ENCODE peak calls at places on chromosomes 5 and 9, in four cellular contexts. R is brain microvascular endothelial cell; V is CD4-positive, CD25-positive, alpha-beta regulatory T cell; N is ovary. U is an unnamed sample.

GRCh38 chr9:115923903-115924668 is 229.5 kb upstream of the PAPPA start:
- DNase-seq in R (peak; percentile 96), V (no peak), N (no peak), U (no peak)

GRCh38 chr5:82595083-82595482 is 316.9 kb upstream of the RPS23 start:
- DNase-seq in R (no peak), V (no peak), N (no peak), U (no peak)

GRCh38 chr5:5042786-5043185 is 97.3 kb upstream of the ADAMTS16 start:
- DNase-seq in R (no peak), V (no peak), N (no peak), U (no peak)

GRCh38 chr5:14144586-14145355 is 1.6 kb downstream of the TRIO start:
- DNase-seq in R (peak; percentile 74), V (peak; percentile 53), N (peak; percentile 64), U (peak; percentile 82)

GRCh38 chr5:157750320-157750719 is 6.8 kb downstream of the LSM11 start:
- DNase-seq in R (peak; percentile 52), V (no peak), N (no peak), U (no peak)

GRCh38 chr5:156481741-156482140 is 154.8 kb downstream of the SGCD start:
- DNase-seq in R (no peak), V (no peak), N (no peak), U (no peak)

GRCh38 chr5:149273950-149274349 is 2.3 kb downstream of the AFAP1L1 start:
- DNase-seq in R (no peak), V (no peak), N (no peak), U (no peak)

GRCh38 chr5:140165101-140165920 is 9.7 kb upstream of the CYSTM1 start:
- DNase-seq in R (no peak), V (no peak), N (no peak), U (no peak)

GRCh38 chr9:5671711-5672353 is 42.9 kb downstream of the RIC1 start:
- DNase-seq in R (no peak), V (peak; percentile 73), N (no peak), U (no peak)

GRCh38 chr9:75071530-75072122 is 16.3 kb downstream of the NMRK1 start:
- DNase-seq in R (no peak), V (peak; percentile 62), N (no peak), U (peak; percentile 25)

GRCh38 chr5:73450672-73451217 is 2.2 kb upstream of the FOXD1 start:
- DNase-seq in R (no peak), V (no peak), N (no peak), U (no peak)

GRCh38 chr5:126490167-126490937 is 67.1 kb downstream of the GRAMD2B start:
- DNase-seq in R (no peak), V (peak; percentile 8), N (peak; percentile 50), U (no peak)

GRCh38 chr9:99030082-99030481 is 74.8 kb upstream of the TGFBR1 start:
- DNase-seq in R (peak; percentile 95), V (no peak), N (no peak), U (no peak)

GRCh38 chr5:174119386-174119785 is 73.9 kb downstream of the NSG2 start:
- DNase-seq in R (no peak), V (no peak), N (no peak), U (no peak)

GRCh38 chr9:109941771-109942170 is 161.8 kb downstream of the PALM2AKAP2 start:
- DNase-seq in R (no peak), V (no peak), N (no peak), U (no peak)

GRCh38 chr9:4491621-4491975 is 1.3 kb downstream of the SLC1A1 start:
- DNase-seq in R (no peak), V (no peak), N (no peak), U (no peak)

GRCh38 chr9:126398403-126399058 is 71.9 kb downstream of the MVB12B start:
- DNase-seq in R (peak; percentile 51), V (peak; percentile 60), N (peak; percentile 80), U (peak; percentile 64)

GRCh38 chr9:36862206-36863145 is 171.6 kb downstream of the PAX5 start:
- DNase-seq in R (peak; percentile 42), V (no peak), N (peak; percentile 28), U (no peak)

GRCh38 chr9:69867081-69867814 is 46.6 kb downstream of the CFAP95 start:
- DNase-seq in R (no peak), V (no peak), N (no peak), U (no peak)

GRCh38 chr5:175235251-175235963 is 208.6 kb downstream of the DRD1 start:
- DNase-seq in R (no peak), V (no peak), N (no peak), U (no peak)

GRCh38 chr5:24606974-24607373 is 37.8 kb downstream of the CDH10 start:
- DNase-seq in R (no peak), V (no peak), N (no peak), U (no peak)

GRCh38 chr9:79572032-79572890 is 496 bp downstream of the TLE4 start:
- DNase-seq in R (peak; percentile 36), V (peak; percentile 37), N (peak; percentile 40), U (peak; percentile 69)

GRCh38 chr9:88458716-88459115 is 70.5 kb downstream of the SPIN1 start:
- DNase-seq in R (no peak), V (no peak), N (no peak), U (no peak)

GRCh38 chr9:14238518-14238917 is 75.4 kb downstream of the NFIB start:
- DNase-seq in R (peak; percentile 64), V (no peak), N (no peak), U (no peak)

GRCh38 chr5:96597441-96598020 is 64.6 kb upstream of the CAST start:
- DNase-seq in R (peak; percentile 42), V (no peak), N (no peak), U (no peak)

GRCh38 chr5:10836991-10837390 is 76.0 kb upstream of the DAP start:
- DNase-seq in R (peak; percentile 91), V (no peak), N (no peak), U (no peak)

GRCh38 chr9:126956929-126957686 is 42.5 kb downstream of the RALGPS1 start:
- DNase-seq in R (peak; percentile 33), V (no peak), N (no peak), U (no peak)

GRCh38 chr9:137310190-137311052 is 8.3 kb upstream of the NRARP start:
- DNase-seq in R (no peak), V (no peak), N (no peak), U (peak; percentile 7)

GRCh38 chr5:40679998-40680681 is 425 bp downstream of the PTGER4 start:
- DNase-seq in R (no peak), V (no peak), N (no peak), U (peak; percentile 28)

GRCh38 chr5:40679071-40679997 is at the start of gene PTGER4:
- DNase-seq in R (peak; percentile 84), V (peak; percentile 94), N (peak; percentile 80), U (peak; percentile 76)

GRCh38 chr5:40677456-40677855 is 2.3 kb upstream of the PTGER4 start:
- DNase-seq in R (no peak), V (no peak), N (no peak), U (no peak)

GRCh38 chr5:40676643-40677333 is 2.9 kb upstream of the PTGER4 start:
- DNase-seq in R (peak; percentile 82), V (no peak), N (no peak), U (no peak)

GRCh38 chr5:40678021-40678939 is 1.4 kb upstream of the PTGER4 start:
- DNase-seq in R (no peak), V (peak; percentile 28), N (no peak), U (no peak)
- H3K27me3 ChIP-seq in R (no peaks in the 10 kb centered on the region), V (no peaks in the 10 kb centered on the region), N (no peaks in the 10 kb centered on the region), U (no peaks in the 10 kb centered on the region)

GRCh38 chr9:97858393-97858713 is 5.3 kb downstream of the FOXE1 start:
- DNase-seq in R (no peak), V (no peak), N (no peak), U (no peak)
- H3K27me3 ChIP-seq in R (peaks cover 83% of the 10 kb centered on the region), V (peaks cover 34% of the 10 kb centered on the region), N (no peaks in the 10 kb centered on the region), U (peaks cover 2% of the 10 kb centered on the region)

DNA sequence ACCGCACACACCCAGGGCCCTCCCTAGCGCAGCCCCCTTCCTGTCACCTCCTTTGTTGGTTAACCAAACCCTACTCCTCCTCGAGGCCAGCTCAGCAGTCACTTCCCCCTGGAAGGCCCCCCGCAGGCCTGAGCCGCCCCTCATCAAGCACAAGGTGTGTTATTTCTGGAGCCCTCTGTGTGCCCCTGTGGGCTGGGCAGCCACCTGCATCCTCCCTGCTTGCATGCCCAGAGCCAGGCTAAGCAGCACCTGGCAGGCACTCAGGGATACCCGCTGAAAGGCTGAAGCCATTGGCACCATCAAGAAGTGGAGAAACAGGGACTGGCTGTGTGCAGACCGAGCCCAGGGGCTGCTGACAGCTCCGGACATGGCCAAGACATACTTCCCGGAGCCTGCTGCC is 121.8 kb downstream of the ZNF354C start:
- DNase-seq in R (no peak), V (no peak), N (no peak), U (no peak)
- H3K27me3 ChIP-seq in R (no peaks in the 10 kb centered on the region), V (no peaks in the 10 kb centered on the region), N (no peaks in the 10 kb centered on the region), U (no peaks in the 10 kb centered on the region)

GRCh38 chr9:71676460-71676859 is 91.9 kb downstream of the CEMIP2 start:
- DNase-seq in R (no peak), V (no peak), N (no peak), U (no peak)
- H3K27me3 ChIP-seq in R (no peaks in the 10 kb centered on the region), V (no peaks in the 10 kb centered on the region), N (no peaks in the 10 kb centered on the region), U (no peaks in the 10 kb centered on the region)

DNA sequence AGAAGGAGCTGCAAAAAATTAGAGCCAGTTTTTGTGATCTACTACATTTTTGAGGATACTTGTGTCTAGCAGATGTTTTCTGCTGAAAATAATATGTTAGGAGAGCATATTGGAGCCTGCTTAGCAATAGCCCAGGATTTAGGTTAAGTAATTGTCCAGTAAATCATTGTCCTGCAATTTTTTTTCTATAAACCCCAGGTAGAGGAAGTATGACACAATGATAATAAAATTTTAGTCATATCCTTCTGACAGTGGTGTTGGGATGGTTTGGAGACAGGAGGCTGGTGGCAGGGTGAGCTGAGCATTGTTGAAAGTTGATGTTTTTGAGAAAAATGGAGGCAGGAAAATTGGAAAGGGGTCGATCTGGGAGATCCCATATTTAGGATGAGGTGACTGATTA is 3.5 kb downstream of the SNCAIP start:
- DNase-seq in R (no peak), V (no peak), N (no peak), U (no peak)
- H3K27me3 ChIP-seq in R (no peaks in the 10 kb centered on the region), V (peaks cover 19% of the 10 kb centered on the region), N (no peaks in the 10 kb centered on the region), U (peaks cover 2% of the 10 kb centered on the region)

DNA sequence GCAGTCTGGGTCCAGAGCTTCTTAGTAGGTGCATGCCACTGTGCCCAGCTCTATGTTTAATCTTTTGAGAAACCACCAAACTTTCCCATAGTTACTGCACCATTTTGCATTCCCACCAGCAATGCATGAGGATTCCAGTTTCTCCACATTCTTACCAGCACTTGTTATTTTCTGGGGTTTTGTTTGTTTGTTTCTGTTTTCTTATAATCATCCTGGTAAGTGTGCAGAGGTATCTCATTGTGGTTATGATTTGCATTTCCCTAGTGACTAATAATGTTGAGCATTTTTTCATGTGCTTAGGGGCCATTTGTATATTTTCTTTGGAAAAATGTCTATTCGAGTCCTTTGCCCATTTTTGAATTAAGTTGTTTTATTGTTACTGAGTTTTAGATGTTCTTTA is 11.4 kb downstream of the FOXE1 start:
- DNase-seq in R (no peak), V (no peak), N (no peak), U (no peak)
- H3K27me3 ChIP-seq in R (peaks cover 24% of the 10 kb centered on the region), V (peaks cover 21% of the 10 kb centered on the region), N (no peaks in the 10 kb centered on the region), U (no peaks in the 10 kb centered on the region)